ENCODE peak calls at places on chromosomes 3 and 15, in five cellular contexts. U is DMS153, A is HT1080, B is hepatocyte, O is colonic mucosa. Q is an unnamed sample.
A peak's percentile ranks its signal among the peaks of the same experiment; 100 is the strongest.

GRCh38 chr3:160157321-160157720 is 67.9 kb upstream of the C3orf80 start:
- DNase-seq in U (no peak), A (no peak), B (no peak), O (no peak), Q (no peak)

GRCh38 chr3:105811518-105812193 is 57.2 kb downstream of the CBLB start:
- DNase-seq in U (no peak), A (no peak), B (no peak), O (no peak), Q (no peak)

GRCh38 chr3:79139395-79140060 is 628.3 kb downstream of the ROBO1 start:
- DNase-seq in U (peak; percentile 89), A (peak; percentile 21), B (no peak), O (no peak), Q (no peak)

GRCh38 chr3:25378912-25379311 is 49.2 kb upstream of the RARB start:
- DNase-seq in U (no peak), A (no peak), B (peak; percentile 24), O (no peak), Q (no peak)

GRCh38 chr15:62742409-62743171 is 300.0 kb upstream of the TPM1 start:
- DNase-seq in U (no peak), A (peak; percentile 89), B (peak; percentile 88), O (peak; percentile 51), Q (peak; percentile 61)

GRCh38 chr3:196989721-196990262 is 21.2 kb upstream of the PIGZ start:
- DNase-seq in U (peak; percentile 59), A (no peak), B (no peak), O (no peak), Q (no peak)

GRCh38 chr3:175355801-175356335 is 496.7 kb downstream of the NAALADL2 start:
- DNase-seq in U (no peak), A (no peak), B (no peak), O (no peak), Q (no peak)

GRCh38 chr15:37056168-37056893 is 44.0 kb downstream of the MEIS2 start:
- DNase-seq in U (no peak), A (no peak), B (no peak), O (no peak), Q (peak; percentile 7)

GRCh38 chr3:170426240-170426797 is 7.7 kb downstream of the CLDN11 start:
- DNase-seq in U (no peak), A (no peak), B (no peak), O (no peak), Q (no peak)

GRCh38 chr3:187401861-187402260 is 33.7 kb downstream of the RTP4 start:
- DNase-seq in U (peak; percentile 47), A (no peak), B (no peak), O (no peak), Q (no peak)

GRCh38 chr3:58383476-58383875 is 50.2 kb downstream of the PDHB start:
- DNase-seq in U (no peak), A (peak; percentile 63), B (no peak), O (no peak), Q (no peak)

GRCh38 chr15:51312132-51312531 is 26.3 kb downstream of the CYP19A1 start:
- DNase-seq in U (no peak), A (no peak), B (peak; percentile 59), O (no peak), Q (no peak)

GRCh38 chr3:153980252-153980590 is 141.0 kb upstream of the ARHGEF26 start:
- DNase-seq in U (no peak), A (peak; percentile 37), B (peak; percentile 69), O (peak; percentile 58), Q (no peak)

GRCh38 chr3:46868948-46869347 is 5.7 kb upstream of the MYL3 start:
- DNase-seq in U (no peak), A (no peak), B (no peak), O (no peak), Q (no peak)

GRCh38 chr15:52257734-52258062 is 37.9 kb downstream of the MYO5C start:
- DNase-seq in U (peak; percentile 0), A (no peak), B (no peak), O (no peak), Q (no peak)

Q was measured in NCI-H460.